ENCODE peak calls at places on chromosomes 5 and 9, in eight cellular contexts. One of them, this sample, is unnamed.

GRCh38 chr5:88880196-88880595 is 2.8 kb downstream of the MEF2C start:
- DNase-seq in psoas muscle: no peak
- DNase-seq in ovary: no peak
- DNase-seq in colonic mucosa: no peak
- DNase-seq in gastrocnemius medialis: no peak
- DNase-seq in tibial artery: no peak
- DNase-seq in WERI-Rb-1: no peak
- DNase-seq in thyroid gland: no peak
- DNase-seq in this sample: no peak

GRCh38 chr5:9212605-9213004 is 333.3 kb downstream of the SEMA5A start:
- DNase-seq in psoas muscle: no peak
- DNase-seq in ovary: no peak
- DNase-seq in colonic mucosa: no peak
- DNase-seq in gastrocnemius medialis: no peak
- DNase-seq in tibial artery: no peak
- DNase-seq in WERI-Rb-1: no peak
- DNase-seq in thyroid gland: no peak
- DNase-seq in this sample: no peak

GRCh38 chr9:69192214-69192613 is 18.1 kb downstream of the TJP2 start:
- DNase-seq in psoas muscle: no peak
- DNase-seq in ovary: no peak
- DNase-seq in colonic mucosa: no peak
- DNase-seq in gastrocnemius medialis: no peak
- DNase-seq in tibial artery: no peak
- DNase-seq in WERI-Rb-1: no peak
- DNase-seq in thyroid gland: no peak
- DNase-seq in this sample: no peak

GRCh38 chr9:92181296-92181695 is 66.1 kb upstream of the SPTLC1 start:
- DNase-seq in psoas muscle: no peak
- DNase-seq in ovary: no peak
- DNase-seq in colonic mucosa: no peak
- DNase-seq in gastrocnemius medialis: no peak
- DNase-seq in tibial artery: no peak
- DNase-seq in WERI-Rb-1: no peak
- DNase-seq in thyroid gland: no peak
- DNase-seq in this sample: no peak

GRCh38 chr5:89498699-89499098 is 615.7 kb upstream of the MEF2C start:
- DNase-seq in psoas muscle: no peak
- DNase-seq in ovary: no peak
- DNase-seq in colonic mucosa: no peak
- DNase-seq in gastrocnemius medialis: no peak
- DNase-seq in tibial artery: no peak
- DNase-seq in WERI-Rb-1: no peak
- DNase-seq in thyroid gland: no peak
- DNase-seq in this sample: no peak

GRCh38 chr9:83267741-83268140 is 204.8 kb upstream of the RASEF start:
- DNase-seq in psoas muscle: no peak
- DNase-seq in ovary: no peak
- DNase-seq in colonic mucosa: no peak
- DNase-seq in gastrocnemius medialis: no peak
- DNase-seq in tibial artery: no peak
- DNase-seq in WERI-Rb-1: no peak
- DNase-seq in thyroid gland: no peak
- DNase-seq in this sample: no peak

GRCh38 chr5:4208996-4209395 is 613.4 kb downstream of the IRX1 start:
- DNase-seq in psoas muscle: no peak
- DNase-seq in ovary: no peak
- DNase-seq in colonic mucosa: no peak
- DNase-seq in gastrocnemius medialis: no peak
- DNase-seq in tibial artery: no peak
- DNase-seq in WERI-Rb-1: no peak
- DNase-seq in thyroid gland: no peak
- DNase-seq in this sample: no peak

GRCh38 chr5:37615184-37615583 is 224.7 kb downstream of the GDNF start:
- DNase-seq in psoas muscle: no peak
- DNase-seq in ovary: no peak
- DNase-seq in colonic mucosa: no peak
- DNase-seq in gastrocnemius medialis: no peak
- DNase-seq in tibial artery: no peak
- DNase-seq in WERI-Rb-1: no peak
- DNase-seq in thyroid gland: no peak
- DNase-seq in this sample: no peak

GRCh38 chr9:10855847-10856246 is 243.0 kb upstream of the PTPRD start:
- DNase-seq in psoas muscle: no peak
- DNase-seq in ovary: no peak
- DNase-seq in colonic mucosa: no peak
- DNase-seq in gastrocnemius medialis: no peak
- DNase-seq in tibial artery: no peak
- DNase-seq in WERI-Rb-1: no peak
- DNase-seq in thyroid gland: no peak
- DNase-seq in this sample: no peak

GRCh38 chr5:6291961-6292360 is 86.4 kb downstream of the MED10 start:
- DNase-seq in psoas muscle: no peak
- DNase-seq in ovary: no peak
- DNase-seq in colonic mucosa: no peak
- DNase-seq in gastrocnemius medialis: no peak
- DNase-seq in tibial artery: no peak
- DNase-seq in WERI-Rb-1: peak; percentile 56
- DNase-seq in thyroid gland: no peak
- DNase-seq in this sample: peak; percentile 24

GRCh38 chr5:173714551-173715428 is 98.3 kb upstream of the BOD1 start:
- DNase-seq in psoas muscle: peak; percentile 66
- DNase-seq in ovary: no peak
- DNase-seq in colonic mucosa: no peak
- DNase-seq in gastrocnemius medialis: peak; percentile 31
- DNase-seq in tibial artery: no peak
- DNase-seq in WERI-Rb-1: no peak
- DNase-seq in thyroid gland: no peak
- DNase-seq in this sample: no peak

DNA sequence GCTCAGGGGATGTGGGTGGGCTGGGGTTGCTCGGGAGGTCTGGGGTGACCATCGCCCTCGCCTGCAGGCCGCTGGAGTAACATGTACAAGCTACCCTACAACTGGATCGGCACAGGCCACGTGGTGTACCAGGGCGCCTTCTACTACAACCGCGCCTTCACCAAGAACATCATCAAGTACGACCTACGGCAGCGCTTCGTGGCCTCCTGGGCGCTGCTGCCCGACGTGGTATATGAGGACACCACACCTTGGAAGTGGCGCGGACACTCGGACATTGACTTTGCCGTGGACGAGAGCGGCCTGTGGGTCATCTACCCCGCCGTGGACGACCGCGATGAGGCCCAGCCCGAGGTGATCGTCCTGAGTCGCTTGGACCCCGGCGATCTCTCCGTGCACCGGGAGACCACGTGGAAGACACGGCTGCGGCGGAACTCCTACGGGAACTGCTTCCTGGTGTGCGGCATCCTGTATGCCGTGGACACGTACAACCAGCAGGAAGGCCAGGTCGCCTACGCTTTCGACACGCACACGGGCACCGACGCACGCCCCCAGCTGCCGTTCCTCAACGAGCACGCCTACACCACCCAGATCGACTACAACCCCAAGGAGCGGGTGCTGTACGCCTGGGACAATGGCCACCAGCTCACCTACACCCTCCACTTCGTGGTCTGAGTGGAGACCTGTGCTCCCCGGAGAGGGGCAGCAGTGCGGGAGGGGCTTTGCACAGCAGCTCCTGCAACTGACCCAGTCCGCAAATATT is 33.0 kb downstream of the OLFML2A start:
- DNase-seq in psoas muscle: no peak
- DNase-seq in ovary: no peak
- DNase-seq in colonic mucosa: no peak
- DNase-seq in gastrocnemius medialis: no peak
- DNase-seq in tibial artery: no peak
- DNase-seq in WERI-Rb-1: no peak
- DNase-seq in thyroid gland: no peak
- DNase-seq in this sample: no peak
- H3K27ac ChIP-seq in psoas muscle: no peak overlapping the region
- H3K27ac ChIP-seq in ovary: no peak overlapping the region
- H3K27ac ChIP-seq in colonic mucosa: no peak overlapping the region
- H3K27ac ChIP-seq in gastrocnemius medialis: no peak overlapping the region
- H3K27ac ChIP-seq in tibial artery: no peak overlapping the region
- H3K27ac ChIP-seq in WERI-Rb-1: no peak overlapping the region
- H3K27ac ChIP-seq in thyroid gland: no peak overlapping the region
- H3K27ac ChIP-seq in this sample: no peak overlapping the region

GRCh38 chr9:19405771-19406170 is 3.0 kb upstream of the ACER2 start:
- DNase-seq in psoas muscle: no peak
- DNase-seq in ovary: no peak
- DNase-seq in colonic mucosa: no peak
- DNase-seq in gastrocnemius medialis: no peak
- DNase-seq in tibial artery: no peak
- DNase-seq in WERI-Rb-1: peak; percentile 32
- DNase-seq in thyroid gland: no peak
- DNase-seq in this sample: no peak

GRCh38 chr9:19409406-19410194 is 791 bp downstream of the ACER2 start:
- DNase-seq in psoas muscle: peak; percentile 39
- DNase-seq in ovary: peak; percentile 49
- DNase-seq in colonic mucosa: peak; percentile 44
- DNase-seq in gastrocnemius medialis: peak; percentile 32
- DNase-seq in tibial artery: peak; percentile 43
- DNase-seq in WERI-Rb-1: peak; percentile 43
- DNase-seq in thyroid gland: peak; percentile 50
- DNase-seq in this sample: no peak

GRCh38 chr9:19408693-19409405 is at the start of gene ACER2:
- DNase-seq in psoas muscle: peak; percentile 96
- DNase-seq in ovary: peak; percentile 96
- DNase-seq in colonic mucosa: peak; percentile 99
- DNase-seq in gastrocnemius medialis: peak; percentile 89
- DNase-seq in tibial artery: peak; percentile 94
- DNase-seq in WERI-Rb-1: peak; percentile 96
- DNase-seq in thyroid gland: peak; percentile 96
- DNase-seq in this sample: peak; percentile 99

GRCh38 chr9:19408316-19408692 is 505 bp upstream of the ACER2 start:
- DNase-seq in psoas muscle: peak; percentile 56
- DNase-seq in ovary: no peak
- DNase-seq in colonic mucosa: no peak
- DNase-seq in gastrocnemius medialis: peak; percentile 49
- DNase-seq in tibial artery: peak; percentile 59
- DNase-seq in WERI-Rb-1: no peak
- DNase-seq in thyroid gland: no peak
- DNase-seq in this sample: no peak

GRCh38 chr9:19404278-19405075 is 4.3 kb upstream of the ACER2 start:
- DNase-seq in psoas muscle: no peak
- DNase-seq in ovary: no peak
- DNase-seq in colonic mucosa: peak; percentile 24
- DNase-seq in gastrocnemius medialis: no peak
- DNase-seq in tibial artery: no peak
- DNase-seq in WERI-Rb-1: no peak
- DNase-seq in thyroid gland: no peak
- DNase-seq in this sample: no peak
- H3K27ac ChIP-seq in psoas muscle: no peak overlapping the region
- H3K27ac ChIP-seq in ovary: no peak overlapping the region
- H3K27ac ChIP-seq in colonic mucosa: no peak overlapping the region
- H3K27ac ChIP-seq in gastrocnemius medialis: no peak overlapping the region
- H3K27ac ChIP-seq in tibial artery: no peak overlapping the region
- H3K27ac ChIP-seq in WERI-Rb-1: no peak overlapping the region
- H3K27ac ChIP-seq in thyroid gland: no peak overlapping the region
- H3K27ac ChIP-seq in this sample: no peak overlapping the region

GRCh38 chr5:158821321-158821720 is 278.4 kb downstream of the EBF1 start:
- DNase-seq in psoas muscle: no peak
- DNase-seq in ovary: no peak
- DNase-seq in colonic mucosa: no peak
- DNase-seq in gastrocnemius medialis: no peak
- DNase-seq in tibial artery: no peak
- DNase-seq in WERI-Rb-1: no peak
- DNase-seq in thyroid gland: no peak
- DNase-seq in this sample: no peak

GRCh38 chr5:158822099-158822498 is 277.6 kb downstream of the EBF1 start:
- DNase-seq in psoas muscle: no peak
- DNase-seq in ovary: no peak
- DNase-seq in colonic mucosa: no peak
- DNase-seq in gastrocnemius medialis: no peak
- DNase-seq in tibial artery: no peak
- DNase-seq in WERI-Rb-1: no peak
- DNase-seq in thyroid gland: no peak
- DNase-seq in this sample: no peak

GRCh38 chr5:158819840-158820620 is 279.7 kb downstream of the EBF1 start:
- DNase-seq in psoas muscle: no peak
- DNase-seq in ovary: no peak
- DNase-seq in colonic mucosa: no peak
- DNase-seq in gastrocnemius medialis: no peak
- DNase-seq in tibial artery: no peak
- DNase-seq in WERI-Rb-1: no peak
- DNase-seq in thyroid gland: no peak
- DNase-seq in this sample: no peak

GRCh38 chr5:158820891-158821290 is 278.8 kb downstream of the EBF1 start:
- DNase-seq in psoas muscle: no peak
- DNase-seq in ovary: no peak
- DNase-seq in colonic mucosa: no peak
- DNase-seq in gastrocnemius medialis: no peak
- DNase-seq in tibial artery: no peak
- DNase-seq in WERI-Rb-1: no peak
- DNase-seq in thyroid gland: no peak
- DNase-seq in this sample: no peak

GRCh38 chr5:158824167-158824882 is 275.4 kb downstream of the EBF1 start:
- DNase-seq in psoas muscle: no peak
- DNase-seq in ovary: no peak
- DNase-seq in colonic mucosa: no peak
- DNase-seq in gastrocnemius medialis: no peak
- DNase-seq in tibial artery: no peak
- DNase-seq in WERI-Rb-1: no peak
- DNase-seq in thyroid gland: no peak
- DNase-seq in this sample: no peak
- H3K27ac ChIP-seq in psoas muscle: no peak overlapping the region
- H3K27ac ChIP-seq in ovary: no peak overlapping the region
- H3K27ac ChIP-seq in colonic mucosa: no peak overlapping the region
- H3K27ac ChIP-seq in gastrocnemius medialis: no peak overlapping the region
- H3K27ac ChIP-seq in tibial artery: no peak overlapping the region
- H3K27ac ChIP-seq in WERI-Rb-1: no peak overlapping the region
- H3K27ac ChIP-seq in thyroid gland: no peak overlapping the region
- H3K27ac ChIP-seq in this sample: no peak overlapping the region

GRCh38 chr5:96348536-96348935 is 84.5 kb downstream of the PCSK1 start:
- DNase-seq in psoas muscle: no peak
- DNase-seq in ovary: no peak
- DNase-seq in colonic mucosa: no peak
- DNase-seq in gastrocnemius medialis: no peak
- DNase-seq in tibial artery: no peak
- DNase-seq in WERI-Rb-1: peak; percentile 54
- DNase-seq in thyroid gland: no peak
- DNase-seq in this sample: no peak

GRCh38 chr5:96344678-96345612 is 88.1 kb downstream of the PCSK1 start:
- DNase-seq in psoas muscle: no peak
- DNase-seq in ovary: no peak
- DNase-seq in colonic mucosa: peak; percentile 23
- DNase-seq in gastrocnemius medialis: no peak
- DNase-seq in tibial artery: no peak
- DNase-seq in WERI-Rb-1: peak; percentile 22
- DNase-seq in thyroid gland: no peak
- DNase-seq in this sample: peak; percentile 70

GRCh38 chr5:96350678-96351077 is 82.4 kb downstream of the PCSK1 start:
- DNase-seq in psoas muscle: no peak
- DNase-seq in ovary: no peak
- DNase-seq in colonic mucosa: no peak
- DNase-seq in gastrocnemius medialis: no peak
- DNase-seq in tibial artery: no peak
- DNase-seq in WERI-Rb-1: no peak
- DNase-seq in thyroid gland: no peak
- DNase-seq in this sample: no peak

GRCh38 chr5:96343094-96343493 is 90.0 kb downstream of the PCSK1 start:
- DNase-seq in psoas muscle: no peak
- DNase-seq in ovary: no peak
- DNase-seq in colonic mucosa: no peak
- DNase-seq in gastrocnemius medialis: no peak
- DNase-seq in tibial artery: no peak
- DNase-seq in WERI-Rb-1: no peak
- DNase-seq in thyroid gland: no peak
- DNase-seq in this sample: no peak

GRCh38 chr5:96347502-96348292 is 85.4 kb downstream of the PCSK1 start:
- DNase-seq in psoas muscle: no peak
- DNase-seq in ovary: no peak
- DNase-seq in colonic mucosa: no peak
- DNase-seq in gastrocnemius medialis: no peak
- DNase-seq in tibial artery: no peak
- DNase-seq in WERI-Rb-1: no peak
- DNase-seq in thyroid gland: no peak
- DNase-seq in this sample: no peak
- H3K27ac ChIP-seq in psoas muscle: no peak overlapping the region
- H3K27ac ChIP-seq in ovary: no peak overlapping the region
- H3K27ac ChIP-seq in colonic mucosa: no peak overlapping the region
- H3K27ac ChIP-seq in gastrocnemius medialis: no peak overlapping the region
- H3K27ac ChIP-seq in tibial artery: no peak overlapping the region
- H3K27ac ChIP-seq in WERI-Rb-1: no peak overlapping the region
- H3K27ac ChIP-seq in thyroid gland: no peak overlapping the region
- H3K27ac ChIP-seq in this sample: no peak overlapping the region